ENCODE peak calls at places on chromosomes 12 and 14, in nine cellular contexts. N, I, K, M, S, V, L, T and U are unnamed samples.

GRCh38 chr14:89773644-89774316 is 180.8 kb downstream of the EFCAB11 start:
- DNase-seq in I (no peak), T (peak; percentile 70), L (peak; percentile 69), N (peak; percentile 65), M (peak; percentile 57), K (no peak), S (no peak), V (no peak), U (peak; percentile 64)

GRCh38 chr12:751192-751827 is 1.1 kb upstream of the WNK1 start:
- DNase-seq in N (peak; percentile 93), K (peak; percentile 96), I (peak; percentile 94), M (peak; percentile 96), T (peak; percentile 96), S (peak; percentile 86), L (peak; percentile 97), V (peak; percentile 98), U (peak; percentile 80)

GRCh38 chr12:124097681-124098080 is 124.7 kb downstream of the ZNF664 start:
- DNase-seq in T (no peak), S (no peak), L (no peak), K (no peak), V (no peak), N (no peak), M (no peak), I (no peak), U (no peak)

GRCh38 chr12:57740656-57741412 is 2.3 kb upstream of the AGAP2 start:
- DNase-seq in M (no peak), I (no peak), T (no peak), S (no peak), K (no peak), L (no peak), N (peak; percentile 63), V (no peak), U (peak; percentile 90)

GRCh38 chr12:32470936-32471335 is 71.6 kb downstream of the FGD4 start:
- DNase-seq in K (no peak), N (peak; percentile 67), S (no peak), V (no peak), L (no peak), T (no peak), I (no peak), M (no peak), U (no peak)

GRCh38 chr14:90671382-90671781 is 144.8 kb downstream of the TTC7B start:
- DNase-seq in I (no peak), K (no peak), L (no peak), M (no peak), V (no peak), S (no peak), T (no peak), N (no peak), U (no peak)

GRCh38 chr14:69895109-69895508 is 15.9 kb downstream of the SMOC1 start:
- DNase-seq in S (no peak), V (no peak), T (no peak), N (no peak), K (no peak), I (no peak), M (no peak), L (no peak), U (no peak)

GRCh38 chr14:77613207-77613606 is 3.2 kb downstream of the SPTLC2 start:
- DNase-seq in S (no peak), M (no peak), V (no peak), L (no peak), N (no peak), I (no peak), T (no peak), K (no peak), U (no peak)

GRCh38 chr12:52126050-52126604 is 46.6 kb downstream of the SMIM41 start:
- DNase-seq in N (no peak), L (no peak), K (no peak), T (no peak), M (peak; percentile 53), S (peak; percentile 28), V (no peak), I (no peak), U (peak; percentile 7)

GRCh38 chr12:13101854-13102375 is 1.6 kb downstream of the GSG1 start:
- DNase-seq in N (no peak), S (no peak), I (no peak), K (no peak), T (no peak), L (peak; percentile 74), M (no peak), V (peak; percentile 32), U (peak; percentile 1)

GRCh38 chr12:62912644-62913043 is 22.3 kb downstream of the PPM1H start:
- DNase-seq in T (no peak), M (no peak), S (no peak), I (no peak), K (no peak), L (no peak), N (no peak), V (no peak), U (no peak)

GRCh38 chr14:90500665-90501370 is 104.0 kb downstream of the CALM1 start:
- DNase-seq in V (no peak), M (no peak), L (no peak), K (peak; percentile 62), S (peak; percentile 10), I (no peak), T (no peak), N (peak; percentile 42), U (no peak)

GRCh38 chr12:21925296-21925913 is 15.8 kb downstream of the ABCC9 start:
- DNase-seq in M (no peak), V (no peak), K (no peak), T (no peak), I (no peak), S (no peak), N (no peak), L (no peak), U (no peak)

DNA sequence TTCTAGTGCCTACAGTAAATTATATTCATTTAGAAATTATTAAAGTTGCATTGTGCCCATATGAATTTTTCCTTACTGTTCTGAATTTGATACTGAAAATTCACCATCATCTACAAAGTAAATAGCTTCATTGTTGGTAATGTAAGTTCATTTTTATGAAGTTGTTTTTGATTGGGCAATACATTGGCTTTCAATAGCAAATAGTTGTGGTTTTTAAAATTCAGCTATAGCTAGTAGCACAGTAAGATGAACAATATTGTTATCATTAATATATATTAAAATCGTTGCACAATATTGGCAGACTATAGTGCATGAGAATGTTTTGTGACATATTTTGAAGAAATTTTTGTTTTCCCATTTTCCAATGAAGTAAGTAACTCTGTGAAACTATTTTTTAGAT is 575.0 kb downstream of the PRKD1 start:
- DNase-seq in S (no peak), K (no peak), V (no peak), N (no peak), I (no peak), M (no peak), L (no peak), T (no peak), U (no peak)
- H3K27ac ChIP-seq in S (no peak overlapping the region), K (no peak overlapping the region), V (no peak overlapping the region), N (no peak overlapping the region), I (no peak overlapping the region), M (no peak overlapping the region), L (no peak overlapping the region), T (no peak overlapping the region), U (no peak overlapping the region)

GRCh38 chr12:116533343-116534248 is 25.6 kb upstream of the MAP1LC3B2 start:
- DNase-seq in M (peak; percentile 67), I (peak; percentile 68), S (peak; percentile 94), T (peak; percentile 84), N (peak; percentile 82), K (peak; percentile 93), L (peak; percentile 90), V (peak; percentile 92), U (peak; percentile 74)

GRCh38 chr12:116535241-116535640 is 23.9 kb upstream of the MAP1LC3B2 start:
- DNase-seq in N (no peak), I (no peak), M (no peak), L (no peak), T (no peak), S (no peak), K (no peak), V (no peak), U (no peak)

GRCh38 chr12:116532428-116532827 is 26.8 kb upstream of the MAP1LC3B2 start:
- DNase-seq in V (no peak), T (no peak), I (no peak), L (no peak), K (no peak), M (no peak), S (no peak), N (no peak), U (no peak)

GRCh38 chr12:116532986-116533342 is 26.2 kb upstream of the MAP1LC3B2 start:
- DNase-seq in L (no peak), T (no peak), K (no peak), V (no peak), M (no peak), N (no peak), I (no peak), S (no peak), U (no peak)

DNA sequence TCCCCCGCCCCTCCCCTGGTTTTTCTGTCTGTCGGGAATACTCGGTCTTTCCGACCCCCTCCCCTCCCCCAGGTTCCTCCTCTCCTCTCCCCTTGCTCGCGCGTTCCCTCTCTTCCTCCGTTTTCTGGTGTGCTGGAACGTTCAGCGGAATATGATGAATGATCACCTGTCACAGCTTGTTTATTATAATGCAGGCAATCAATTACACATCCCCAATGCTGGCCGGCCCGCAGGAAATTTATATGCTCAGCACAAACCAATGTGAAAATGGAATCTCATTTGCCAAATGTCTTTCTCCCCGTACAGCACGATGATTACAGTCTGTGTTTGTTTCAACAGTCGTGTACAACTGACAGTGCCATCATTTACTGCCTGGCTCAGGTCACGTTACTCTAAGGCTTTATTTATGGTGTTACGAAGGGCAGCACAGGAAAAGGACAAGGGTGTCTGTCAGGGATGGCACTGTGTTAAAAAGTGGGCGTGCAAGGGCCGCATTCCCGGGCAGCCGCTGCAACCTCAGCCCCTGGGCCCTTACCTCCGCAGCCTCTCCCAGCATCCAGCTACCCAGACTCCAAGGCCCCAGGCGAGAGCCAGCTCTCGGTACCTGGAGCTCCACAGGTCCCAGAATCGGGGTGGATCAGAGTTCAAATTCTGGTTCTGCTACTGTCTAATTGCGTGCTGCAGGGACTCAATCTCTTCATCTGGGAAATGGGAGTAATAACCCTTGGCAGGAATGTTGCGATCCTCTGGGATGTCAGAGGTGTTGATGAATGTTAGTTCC is 24.6 kb upstream of the MAP1LC3B2 start:
- DNase-seq in S (peak; percentile 51), K (peak; percentile 86), T (no peak), M (no peak), I (no peak), V (peak; percentile 38), L (peak; percentile 61), N (no peak), U (no peak)
- H3K4me3 ChIP-seq in S (peak overlapping the region; percentile 59), K (peak overlapping the region; percentile 61), T (peak overlapping the region; percentile 90), M (peak overlapping the region; percentile 58), I (peak overlapping the region; percentile 67), V (peak overlapping the region; percentile 72), L (peak overlapping the region; percentile 83), N (peak overlapping the region; percentile 48), U (peak overlapping the region; percentile 70)

GRCh38 chr12:116636636-116637519 is 77.7 kb downstream of the MAP1LC3B2 start:
- DNase-seq in I (no peak), L (no peak), K (no peak), T (no peak), V (no peak), S (no peak), N (no peak), M (no peak), U (no peak)
- H3K27ac ChIP-seq in I (no peak overlapping the region), L (no peak overlapping the region), K (no peak overlapping the region), T (no peak overlapping the region), V (no peak overlapping the region), S (no peak overlapping the region), N (no peak overlapping the region), M (no peak overlapping the region), U (no peak overlapping the region)

DNA sequence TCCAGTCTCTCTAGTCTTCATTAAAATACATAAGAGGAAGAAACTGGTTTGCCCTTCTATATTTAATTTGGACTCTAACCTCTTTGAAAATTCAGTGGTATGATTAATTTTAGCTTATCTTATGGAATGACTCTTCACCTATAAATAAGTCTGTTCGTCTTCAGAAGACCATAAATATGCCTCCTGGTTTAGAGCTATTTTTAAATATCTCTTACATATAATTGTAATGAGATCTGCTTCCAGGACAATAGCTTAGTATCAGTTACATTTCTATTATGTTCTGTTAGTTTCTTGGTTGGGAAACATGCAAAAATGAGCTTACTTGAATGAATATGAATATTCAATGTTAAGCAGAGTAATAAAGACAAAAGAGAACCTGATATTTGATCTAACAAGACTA is 257.5 kb upstream of the HMGA2 start:
- DNase-seq in T (no peak), V (no peak), L (peak; percentile 37), N (no peak), I (no peak), M (no peak), K (no peak), S (no peak), U (no peak)
- H3K4me3 ChIP-seq in T (no peak overlapping the region), V (no peak overlapping the region), L (no peak overlapping the region), N (no peak overlapping the region), I (no peak overlapping the region), M (no peak overlapping the region), K (no peak overlapping the region), S (no peak overlapping the region), U (no peak overlapping the region)